ENCODE peak calls at places on chromosomes 5 and 9, in five cellular contexts. I, U, Y, O and J are unnamed samples.

GRCh38 chr9:87370003-87370685 is 127.5 kb upstream of the DAPK1 start:
- DNase-seq in Y (no peak), O (no peak), I (no peak), U (no peak), J (no peak)

GRCh38 chr9:93531374-93531773 is 45.0 kb upstream of the PHF2 start:
- DNase-seq in Y (peak; percentile 25), O (no peak), U (no peak), I (no peak), J (no peak)

GRCh38 chr9:29212590-29213373 is 1639.5 kb upstream of the C9orf72 start:
- DNase-seq in O (peak; percentile 45), Y (peak; percentile 65), I (no peak), U (peak; percentile 29), J (peak; percentile 56)

GRCh38 chr5:141326088-141326854 is 4.0 kb upstream of the PCDHGA1 start:
- DNase-seq in O (no peak), Y (peak; percentile 88), I (no peak), U (no peak), J (peak; percentile 86)

GRCh38 chr9:73565833-73566465 is 414.3 kb downstream of the ANXA1 start:
- DNase-seq in Y (peak; percentile 73), U (no peak), I (peak; percentile 50), O (no peak), J (peak; percentile 26)

GRCh38 chr5:40547994-40548575 is 131.6 kb upstream of the PTGER4 start:
- DNase-seq in Y (no peak), O (no peak), U (no peak), I (no peak), J (no peak)

GRCh38 chr5:150945501-150945900 is 40.7 kb upstream of the ZNF300 start:
- DNase-seq in U (no peak), I (peak; percentile 20), O (no peak), Y (no peak), J (no peak)

GRCh38 chr9:4508246-4508906 is 18.1 kb downstream of the SLC1A1 start:
- DNase-seq in I (no peak), Y (no peak), O (no peak), U (no peak), J (no peak)

GRCh38 chr5:138282918-138283742 is 8.7 kb upstream of the GFRA3 start:
- DNase-seq in Y (peak; percentile 73), O (no peak), U (peak; percentile 23), I (peak; percentile 14), J (peak; percentile 12)

GRCh38 chr9:36317766-36318165 is 59.5 kb upstream of the GNE start:
- DNase-seq in O (no peak), I (no peak), Y (peak; percentile 45), U (no peak), J (no peak)

GRCh38 chr9:136645903-136646754 is 16.6 kb upstream of the EGFL7 start:
- DNase-seq in O (no peak), Y (peak; percentile 48), U (no peak), I (no peak), J (no peak)

GRCh38 chr5:143874312-143874711 is 62.4 kb downstream of the HMHB1 start:
- DNase-seq in Y (no peak), O (no peak), U (no peak), I (no peak), J (no peak)

GRCh38 chr9:757246-757881 is 84.1 kb upstream of the DMRT1 start:
- DNase-seq in O (peak; percentile 42), Y (peak; percentile 84), I (no peak), U (no peak), J (no peak)

GRCh38 chr5:55418994-55419991 is 111.5 kb downstream of the MTREX start:
- DNase-seq in Y (peak; percentile 35), O (no peak), I (no peak), U (no peak), J (no peak)

GRCh38 chr9:114237781-114238180 is 82.4 kb downstream of the COL27A1 start:
- DNase-seq in U (no peak), O (no peak), Y (no peak), I (no peak), J (no peak)

GRCh38 chr5:124628251-124628650 is 118.2 kb downstream of the ZNF608 start:
- DNase-seq in Y (no peak), I (no peak), O (no peak), U (no peak), J (no peak)

GRCh38 chr5:20286512-20286911 is 298.5 kb upstream of the CDH18 start:
- DNase-seq in O (no peak), U (no peak), Y (no peak), I (peak; percentile 35), J (no peak)

GRCh38 chr5:51208291-51208690 is 175.0 kb upstream of the ISL1 start:
- DNase-seq in Y (no peak), U (no peak), O (no peak), I (no peak), J (no peak)

GRCh38 chr5:148388692-148389091 is 4.9 kb downstream of the FBXO38 start:
- DNase-seq in Y (no peak), U (no peak), O (no peak), I (no peak), J (no peak)

GRCh38 chr5:138065102-138065501 is 18.7 kb upstream of the WNT8A start:
- DNase-seq in U (no peak), Y (peak; percentile 77), I (no peak), O (no peak), J (no peak)

GRCh38 chr5:666816-667498 is 26.2 kb downstream of the TPPP start:
- DNase-seq in I (no peak), O (no peak), U (no peak), Y (no peak), J (no peak)

GRCh38 chr5:74517700-74518099 is 122.8 kb downstream of the ENC1 start:
- DNase-seq in U (no peak), O (no peak), Y (no peak), I (peak; percentile 51), J (no peak)

GRCh38 chr9:90308746-90309145 is 333.9 kb downstream of the DIRAS2 start:
- DNase-seq in U (no peak), O (no peak), I (no peak), Y (no peak), J (no peak)

GRCh38 chr9:134408389-134408788 is 82.1 kb downstream of the RXRA start:
- DNase-seq in U (no peak), Y (no peak), O (no peak), I (no peak), J (no peak)

GRCh38 chr9:109182940-109183798 is 16.1 kb upstream of the FRRS1L start:
- DNase-seq in O (peak; percentile 48), U (peak; percentile 20), I (no peak), Y (peak; percentile 73), J (no peak)

GRCh38 chr9:72442212-72442607 is 77.2 kb upstream of the ZFAND5 start:
- DNase-seq in I (peak; percentile 82), Y (peak; percentile 44), U (no peak), O (no peak), J (no peak)

GRCh38 chr9:136694163-136694864 is 7.1 kb upstream of the AGPAT2 start:
- DNase-seq in Y (peak; percentile 85), I (no peak), U (peak; percentile 61), O (peak; percentile 78), J (no peak)

GRCh38 chr5:62206150-62206829 is 99.7 kb upstream of the KIF2A start:
- DNase-seq in I (no peak), O (no peak), U (no peak), Y (peak; percentile 78), J (no peak)

GRCh38 chr5:60844429-60844890 is 391 bp upstream of the ELOVL7 start:
- DNase-seq in I (no peak), O (no peak), Y (peak; percentile 71), U (no peak), J (peak; percentile 46)

GRCh38 chr9:14428781-14429230 is 114.9 kb upstream of the NFIB start:
- DNase-seq in I (no peak), O (peak; percentile 35), Y (peak; percentile 97), U (peak; percentile 87), J (peak; percentile 83)